ENCODE peak calls at places on chromosomes 2 and 18, in six cellular contexts. V, U, L, T, X and F are unnamed samples.

GRCh38 chr2:202377308-202377736 is 1.2 kb downstream of the BMPR2 start:
- DNase-seq in X (peak), V (peak), T (peak), U (no peak), L (peak), F (no peak)

GRCh38 chr2:156115338-156115737 is 217.2 kb downstream of the NR4A2 start:
- DNase-seq in U (no peak), X (peak), L (no peak), V (no peak), T (peak), F (peak)

GRCh38 chr2:16461672-16462071 is 204.0 kb downstream of the CYRIA start:
- DNase-seq in L (no peak), U (no peak), V (no peak), T (no peak), X (no peak), F (no peak)

GRCh38 chr18:76686737-76687231 is 135.6 kb upstream of the ZNF236 start:
- DNase-seq in T (peak), V (no peak), U (peak), L (peak), X (peak), F (peak)

GRCh38 chr2:115297056-115297455 is 854.6 kb downstream of the DPP10 start:
- DNase-seq in L (no peak), U (no peak), X (no peak), T (no peak), V (no peak), F (no peak)

GRCh38 chr2:158995677-158996049 is 27.2 kb downstream of the TANC1 start:
- DNase-seq in T (peak), U (no peak), X (no peak), L (no peak), V (no peak), F (no peak)

GRCh38 chr2:190515687-190516086 is 18.8 kb downstream of the NEMP2 start:
- DNase-seq in X (no peak), V (no peak), U (no peak), T (no peak), L (no peak), F (no peak)

GRCh38 chr2:139916822-139917221 is 1136.6 kb upstream of the NXPH2 start:
- DNase-seq in V (no peak), L (no peak), T (no peak), U (no peak), X (no peak), F (no peak)

GRCh38 chr18:12531747-12532146 is 124.0 kb downstream of the PRELID3A start:
- DNase-seq in X (peak), V (no peak), U (no peak), T (peak), L (no peak), F (no peak)

GRCh38 chr2:216849987-216850386 is 9.9 kb downstream of the TNP1 start:
- DNase-seq in L (no peak), U (no peak), T (no peak), X (no peak), V (no peak), F (no peak)

GRCh38 chr2:54561795-54562592 is 105.9 kb downstream of the SPTBN1 start:
- DNase-seq in U (no peak), T (no peak), L (no peak), V (no peak), X (no peak), F (no peak)

GRCh38 chr2:135607561-135607960 is 76.3 kb downstream of the R3HDM1 start:
- DNase-seq in L (no peak), U (no peak), V (no peak), T (peak), X (peak), F (peak)

GRCh38 chr2:105820691-105821090 is 76.0 kb downstream of the NCK2 start:
- DNase-seq in L (no peak), V (peak), U (no peak), X (no peak), T (no peak), F (no peak)

GRCh38 chr2:98564541-98565164 is 43.7 kb downstream of the COA5 start:
- DNase-seq in X (no peak), T (no peak), L (no peak), V (no peak), U (no peak), F (no peak)

GRCh38 chr2:481388-481787 is 193.5 kb upstream of the ALKAL2 start:
- DNase-seq in L (no peak), V (no peak), X (no peak), U (no peak), T (no peak), F (no peak)

GRCh38 chr18:12393998-12394397 is 13.7 kb upstream of the PRELID3A start:
- DNase-seq in T (no peak), L (no peak), U (no peak), X (no peak), V (no peak), F (no peak)

GRCh38 chr18:55699233-55699765 is 111.3 kb upstream of the TCF4 start:
- DNase-seq in U (no peak), L (no peak), T (no peak), X (peak), V (no peak), F (no peak)

GRCh38 chr2:37414470-37414949 is 70.1 kb downstream of the QPCT start:
- DNase-seq in U (peak), T (peak), L (no peak), X (peak), V (no peak), F (peak)

GRCh38 chr18:78722959-78723706 is 256.5 kb upstream of the SALL3 start:
- DNase-seq in X (no peak), T (no peak), U (no peak), V (no peak), L (no peak), F (no peak)

GRCh38 chr18:10020176-10020575 is 106.4 kb downstream of the VAPA start:
- DNase-seq in L (no peak), U (no peak), X (peak), T (no peak), V (no peak), F (peak)

GRCh38 chr2:139622691-139623090 is 842.5 kb upstream of the NXPH2 start:
- DNase-seq in L (no peak), X (no peak), U (no peak), V (no peak), T (no peak), F (no peak)

GRCh38 chr2:12719400-12720104 is 2.8 kb downstream of the TRIB2 start:
- DNase-seq in L (no peak), U (no peak), V (no peak), T (peak), X (peak), F (peak)

GRCh38 chr2:189267925-189268579 is 88.5 kb upstream of the COL5A2 start:
- DNase-seq in X (peak), L (no peak), U (no peak), V (no peak), T (peak), F (peak)

GRCh38 chr2:45904267-45904921 is 252.9 kb downstream of the PRKCE start:
- DNase-seq in L (no peak), T (no peak), X (peak), U (no peak), V (no peak), F (peak)

GRCh38 chr2:68980956-68981355 is 6.5 kb downstream of the GKN1 start:
- DNase-seq in T (peak), L (no peak), V (no peak), U (no peak), X (peak), F (peak)

GRCh38 chr2:237490009-237490804 is 3.2 kb downstream of the MLPH start:
- DNase-seq in V (no peak), X (no peak), L (no peak), U (no peak), T (no peak), F (peak)

GRCh38 chr2:47727956-47728355 is 55.0 kb upstream of the MSH6 start:
- DNase-seq in U (no peak), V (no peak), T (no peak), X (no peak), L (no peak), F (no peak)

GRCh38 chr2:172922294-172922693 is 153.4 kb upstream of the MAP3K20 start:
- DNase-seq in U (no peak), X (peak), T (peak), V (no peak), L (no peak), F (no peak)

GRCh38 chr2:127857494-127857818 is 499 bp downstream of the POLR2D start:
- DNase-seq in X (no peak), T (peak), V (no peak), U (no peak), L (no peak), F (peak)